ENCODE peak calls at places on chromosomes 13 and 19, in eight cellular contexts. E is tibial nerve, K is heart right ventricle, A is substantia nigra, G is upper lobe of right lung, H is lung, R is cardiac muscle cell, P is small intestine. B is an unnamed sample.

GRCh38 chr13:33153421-33154381 is 131.9 kb downstream of the STARD13 start:
- DNase-seq in E (no peak), K (peak), A (no peak), G (no peak), H (no peak), R (peak), P (peak), B (no peak)

GRCh38 chr13:104530741-104531140 is 1464.5 kb upstream of the SLC10A2 start:
- DNase-seq in E (no peak), K (no peak), A (no peak), G (no peak), H (no peak), R (no peak), P (no peak), B (no peak)

GRCh38 chr19:39372047-39372802 is 18.7 kb downstream of the PAF1 start:
- DNase-seq in E (peak), K (peak), A (peak), G (peak), H (peak), R (peak), P (no peak), B (no peak)

GRCh38 chr13:30334663-30335386 is 27.5 kb upstream of the KATNAL1 start:
- DNase-seq in E (no peak), K (no peak), A (no peak), G (no peak), H (no peak), R (peak), P (peak), B (peak)

GRCh38 chr19:56837492-56837891 is 3.0 kb downstream of the PEG3 start:
- DNase-seq in E (peak), K (peak), A (peak), G (peak), H (peak), R (peak), P (no peak), B (no peak)

GRCh38 chr13:106532111-106532929 is 3.1 kb downstream of the EFNB2 start:
- DNase-seq in E (no peak), K (no peak), A (no peak), G (no peak), H (no peak), R (peak), P (peak), B (no peak)

GRCh38 chr13:95355491-95355890 is 54.2 kb upstream of the ABCC4 start:
- DNase-seq in E (no peak), K (no peak), A (no peak), G (no peak), H (no peak), R (peak), P (no peak), B (no peak)

GRCh38 chr13:100887729-100888151 is 213.1 kb upstream of the TMTC4 start:
- DNase-seq in E (no peak), K (no peak), A (no peak), G (no peak), H (no peak), R (peak), P (no peak), B (no peak)

GRCh38 chr19:33887891-33888290 is 91.2 kb downstream of the KCTD15 start:
- DNase-seq in E (no peak), K (no peak), A (peak), G (no peak), H (no peak), R (no peak), P (no peak), B (no peak)

GRCh38 chr13:71033026-71033425 is 834.0 kb downstream of the DACH1 start:
- DNase-seq in E (no peak), K (no peak), A (no peak), G (no peak), H (no peak), R (no peak), P (no peak), B (no peak)

GRCh38 chr13:39577833-39578232 is 25.2 kb downstream of the LHFPL6 start:
- DNase-seq in E (peak), K (peak), A (no peak), G (no peak), H (no peak), R (no peak), P (no peak), B (no peak)

GRCh38 chr19:54179262-54179587 is 6.3 kb upstream of the TMC4 start:
- DNase-seq in E (no peak), K (no peak), A (no peak), G (no peak), H (no peak), R (no peak), P (no peak), B (no peak)

GRCh38 chr19:48629599-48630288 is 7.4 kb downstream of the DBP start:
- DNase-seq in E (no peak), K (no peak), A (no peak), G (peak), H (no peak), R (peak), P (peak), B (peak)

GRCh38 chr13:114065926-114066774 is 66.3 kb downstream of the RASA3 start:
- DNase-seq in E (no peak), K (peak), A (no peak), G (peak), H (no peak), R (no peak), P (no peak), B (no peak)

GRCh38 chr19:2483484-2484151 is 7.7 kb downstream of the GADD45B start:
- DNase-seq in E (no peak), K (no peak), A (no peak), G (no peak), H (no peak), R (no peak), P (no peak), B (no peak)
- H3K27ac ChIP-seq in E (no peak), K (no peak), A (no peak), G (no peak), H (no peak), R (no peak), P (no peak), B (no peak)

DNA sequence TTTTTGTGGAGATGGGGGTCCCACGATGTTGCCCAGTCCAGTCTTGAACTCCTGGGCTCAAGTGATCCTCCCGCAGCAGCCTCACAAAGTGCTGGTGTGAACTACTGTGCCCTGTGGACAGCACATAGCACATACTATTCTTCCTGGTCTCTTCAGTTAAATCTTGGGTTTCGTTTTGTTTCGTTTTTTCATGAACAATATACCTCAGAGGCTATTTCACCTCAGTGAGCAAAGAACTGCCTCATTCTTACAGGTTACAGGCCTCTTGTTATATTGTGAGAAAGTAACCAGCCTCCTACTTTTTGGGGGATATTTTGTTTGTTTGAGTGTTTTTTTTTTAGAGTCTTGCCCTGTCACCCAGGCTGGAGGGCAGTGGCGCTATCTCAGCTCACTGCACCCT is 1.3 kb upstream of the C3 start:
- DNase-seq in E (no peak), K (no peak), A (no peak), G (no peak), H (no peak), R (no peak), P (no peak), B (no peak)
- H3K27ac ChIP-seq in E (no peak), K (no peak), A (no peak), G (peak), H (peak), R (no peak), P (no peak), B (no peak)

GRCh38 chr19:16124953-16125352 is 13.3 kb downstream of the RAB8A start:
- DNase-seq in E (no peak), K (no peak), A (no peak), G (no peak), H (no peak), R (no peak), P (no peak), B (no peak)

GRCh38 chr19:16121141-16121540 is 9.5 kb downstream of the RAB8A start:
- DNase-seq in E (no peak), K (no peak), A (no peak), G (no peak), H (no peak), R (no peak), P (no peak), B (no peak)

GRCh38 chr19:16118489-16119033 is 6.9 kb downstream of the RAB8A start:
- DNase-seq in E (no peak), K (peak), A (no peak), G (peak), H (no peak), R (no peak), P (no peak), B (no peak)

GRCh38 chr19:16125738-16126495 is 14.2 kb downstream of the RAB8A start:
- DNase-seq in E (no peak), K (no peak), A (no peak), G (no peak), H (no peak), R (no peak), P (peak), B (no peak)

GRCh38 chr19:16121967-16122366 is 10.3 kb downstream of the RAB8A start:
- DNase-seq in E (no peak), K (no peak), A (no peak), G (no peak), H (no peak), R (no peak), P (no peak), B (no peak)
- H3K27ac ChIP-seq in E (no peak), K (no peak), A (no peak), G (no peak), H (no peak), R (no peak), P (no peak), B (no peak)

GRCh38 chr19:41911889-41912731 is 16.1 kb downstream of the ERFL start:
- DNase-seq in E (no peak), K (no peak), A (no peak), G (no peak), H (no peak), R (no peak), P (no peak), B (no peak)
- H3K27ac ChIP-seq in E (no peak), K (no peak), A (no peak), G (no peak), H (no peak), R (no peak), P (no peak), B (no peak)

GRCh38 chr13:61253105-61253877 is 162.4 kb downstream of the PCDH20 start:
- DNase-seq in E (no peak), K (no peak), A (no peak), G (no peak), H (no peak), R (no peak), P (no peak), B (no peak)
- H3K27ac ChIP-seq in E (no peak), K (no peak), A (no peak), G (no peak), H (no peak), R (no peak), P (no peak), B (no peak)

GRCh38 chr19:19613456-19613855 is 5.0 kb downstream of the PBX4 start:
- DNase-seq in E (no peak), K (no peak), A (no peak), G (no peak), H (no peak), R (no peak), P (peak), B (no peak)

GRCh38 chr19:19619121-19619848 is 798 bp upstream of the PBX4 start:
- DNase-seq in E (no peak), K (no peak), A (no peak), G (no peak), H (no peak), R (no peak), P (no peak), B (no peak)

GRCh38 chr19:19618384-19619051 is at the start of gene PBX4:
- DNase-seq in E (peak), K (peak), A (peak), G (peak), H (peak), R (peak), P (peak), B (peak)

GRCh38 chr19:19610376-19611240 is 7.9 kb downstream of the PBX4 start:
- DNase-seq in E (no peak), K (no peak), A (no peak), G (no peak), H (no peak), R (no peak), P (no peak), B (no peak)

DNA sequence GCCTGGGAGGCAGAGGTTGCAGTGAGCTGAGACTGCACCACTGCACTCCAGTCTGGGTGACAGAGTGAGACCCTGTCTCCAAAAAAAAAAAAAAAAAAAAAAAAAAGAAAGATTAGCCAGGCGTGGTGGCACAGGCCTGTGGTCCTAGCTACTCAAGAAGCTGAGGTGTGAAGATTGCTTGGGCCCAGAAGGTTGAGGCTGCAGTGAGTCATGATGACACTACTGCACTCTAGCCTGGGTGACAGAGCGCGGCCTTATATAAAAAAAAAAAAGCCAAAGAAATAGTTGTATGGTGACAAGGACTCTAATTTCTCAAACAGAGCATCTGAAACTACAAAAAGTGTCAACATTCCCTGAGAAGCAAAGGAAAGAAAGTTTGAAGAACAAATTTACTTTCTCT is 3.4 kb downstream of the PBX4 start:
- DNase-seq in E (no peak), K (no peak), A (no peak), G (no peak), H (no peak), R (no peak), P (no peak), B (no peak)
- H3K27ac ChIP-seq in E (no peak), K (no peak), A (no peak), G (no peak), H (no peak), R (no peak), P (no peak), B (no peak)

GRCh38 chr13:29039212-29039611 is 219.1 kb downstream of the MTUS2 start:
- DNase-seq in E (no peak), K (no peak), A (no peak), G (no peak), H (no peak), R (no peak), P (no peak), B (no peak)
- H3K27ac ChIP-seq in E (no peak), K (no peak), A (no peak), G (no peak), H (no peak), R (no peak), P (no peak), B (no peak)

GRCh38 chr13:90118467-90119071 is 1228.9 kb upstream of the MIR17HG start:
- DNase-seq in E (no peak), K (no peak), A (no peak), G (no peak), H (no peak), R (no peak), P (no peak), B (no peak)
- H3K27ac ChIP-seq in E (no peak), K (no peak), A (no peak), G (no peak), H (no peak), R (no peak), P (no peak), B (no peak)

DNA sequence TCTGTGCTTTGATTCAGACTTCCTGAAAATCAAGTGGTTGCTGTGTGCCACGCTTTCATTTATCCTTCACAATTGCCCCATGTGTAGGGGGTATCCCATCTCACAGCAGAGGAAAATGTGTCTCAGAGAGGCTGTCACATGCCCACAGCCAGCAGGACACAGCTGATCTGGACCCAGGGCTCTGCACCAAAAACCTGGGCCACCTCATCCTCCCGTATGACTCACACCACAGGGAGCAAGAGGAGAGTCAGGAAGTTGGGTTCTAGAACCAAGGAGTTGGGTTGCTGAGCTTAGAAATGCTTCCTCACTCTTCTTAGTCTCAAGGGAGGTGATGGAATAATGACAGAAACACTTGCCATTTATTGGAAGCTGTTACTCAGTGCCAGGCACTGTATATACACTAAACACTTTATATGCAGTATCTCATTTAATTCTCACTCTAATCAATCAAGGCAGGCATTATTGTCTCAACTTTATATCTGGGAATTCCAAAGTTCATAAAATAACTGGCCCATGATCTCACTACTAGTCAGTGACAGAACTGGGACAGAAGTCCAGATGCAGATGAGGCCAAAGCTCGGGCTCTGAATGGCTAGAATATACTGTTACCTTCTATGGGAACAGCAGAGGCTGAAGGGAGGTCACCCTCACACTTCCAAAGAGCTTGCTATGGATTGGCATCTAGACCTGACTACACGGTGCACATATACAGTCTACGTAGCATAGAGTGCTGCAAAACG is 47.7 kb upstream of the ATP12A start:
- DNase-seq in E (no peak), K (no peak), A (no peak), G (no peak), H (no peak), R (no peak), P (peak), B (no peak)
- H3K27ac ChIP-seq in E (no peak), K (no peak), A (no peak), G (no peak), H (no peak), R (no peak), P (no peak), B (no peak)